ENCODE peak calls at places on chromosomes 2 and 18, in four cellular contexts. F, B, K and I are unnamed samples.

GRCh38 chr2:147294825-147295392 is 549.9 kb upstream of the ACVR2A start:
- DNase-seq in B (no peak), K (no peak), F (no peak), I (no peak)

GRCh38 chr2:134216152-134216829 is 37.6 kb upstream of the MGAT5 start:
- DNase-seq in F (no peak), B (no peak), K (no peak), I (no peak)

GRCh38 chr2:73084971-73085370 is 13.5 kb upstream of the SFXN5 start:
- DNase-seq in K (no peak), F (no peak), B (no peak), I (no peak)

GRCh38 chr2:44392338-44392943 is 30.7 kb downstream of the CAMKMT start:
- DNase-seq in K (peak; percentile 58), F (peak; percentile 24), B (peak; percentile 51), I (peak; percentile 32)

GRCh38 chr2:28155627-28156026 is 237.0 kb upstream of the FOSL2 start:
- DNase-seq in B (no peak), F (no peak), K (peak; percentile 62), I (no peak)

GRCh38 chr2:128425216-128425615 is 106.5 kb upstream of the HS6ST1 start:
- DNase-seq in K (peak; percentile 14), B (no peak), F (no peak), I (no peak)

GRCh38 chr18:63320690-63321265 is 1.2 kb upstream of the BCL2 start:
- DNase-seq in B (peak; percentile 61), K (peak; percentile 46), F (peak; percentile 36), I (peak; percentile 36)

GRCh38 chr2:165790461-165790860 is 3.6 kb downstream of the GALNT3 start:
- DNase-seq in K (no peak), F (no peak), B (no peak), I (no peak)

GRCh38 chr18:23540867-23541266 is 37.6 kb downstream of the RMC1 start:
- DNase-seq in F (no peak), B (peak; percentile 86), K (no peak), I (no peak)

GRCh38 chr2:179751184-179751809 is 110.1 kb downstream of the ZNF385B start:
- DNase-seq in K (no peak), F (no peak), B (peak; percentile 54), I (peak; percentile 45)

GRCh38 chr2:206799083-206799482 is 33.7 kb downstream of the FASTKD2 start:
- DNase-seq in F (no peak), K (no peak), B (peak; percentile 62), I (no peak)

GRCh38 chr2:129765326-129766158 is 213.9 kb upstream of the RAB6C start:
- DNase-seq in K (no peak), B (no peak), F (no peak), I (no peak)

GRCh38 chr2:40564174-40564573 is 112.3 kb upstream of the SLC8A1 start:
- DNase-seq in K (no peak), F (no peak), B (no peak), I (no peak)

GRCh38 chr2:74816540-74817331 is 17.2 kb upstream of the HK2 start:
- DNase-seq in F (no peak), K (no peak), B (no peak), I (no peak)

GRCh38 chr2:3627500-3628100 is 30.4 kb upstream of the ALLC start:
- DNase-seq in K (no peak), F (no peak), B (no peak), I (no peak)

GRCh38 chr18:59566507-59566906 is 130.7 kb downstream of the CCBE1 start:
- DNase-seq in B (peak; percentile 94), F (no peak), K (no peak), I (no peak)

GRCh38 chr18:7921938-7922587 is 354.9 kb downstream of the PTPRM start:
- DNase-seq in B (peak; percentile 84), K (no peak), F (no peak), I (peak; percentile 79)

GRCh38 chr2:98350411-98350810 is 4.2 kb downstream of the CNGA3 start:
- DNase-seq in B (no peak), F (no peak), K (no peak), I (no peak)

GRCh38 chr2:113981404-113982134 is 91.7 kb downstream of the ACTR3 start:
- DNase-seq in B (peak; percentile 54), F (no peak), K (no peak), I (peak; percentile 55)

GRCh38 chr2:162022290-162022945 is 51.6 kb downstream of the DPP4 start:
- DNase-seq in B (peak; percentile 34), K (no peak), F (no peak), I (peak; percentile 35)

GRCh38 chr2:217943379-217944321 is 59.1 kb downstream of the TNS1 start:
- DNase-seq in B (peak; percentile 76), F (peak; percentile 80), K (peak; percentile 90), I (peak; percentile 48)

GRCh38 chr2:127155901-127156300 is 48.9 kb upstream of the BIN1 start:
- DNase-seq in F (peak; percentile 50), B (peak; percentile 78), K (no peak), I (peak; percentile 43)

GRCh38 chr2:133739039-133739438 is 170.8 kb upstream of the NCKAP5 start:
- DNase-seq in K (no peak), F (no peak), B (no peak), I (no peak)

GRCh38 chr2:133705287-133705686 is 137.0 kb upstream of the NCKAP5 start:
- DNase-seq in F (no peak), B (no peak), K (no peak), I (no peak)

GRCh38 chr2:18630101-18630500 is 40.7 kb upstream of the NT5C1B start:
- DNase-seq in B (peak; percentile 63), F (no peak), K (no peak), I (peak; percentile 28)

GRCh38 chr2:146412625-146413024 is 1432.2 kb upstream of the ACVR2A start:
- DNase-seq in B (no peak), K (no peak), F (no peak), I (no peak)

GRCh38 chr2:205640713-205641112 is 41.6 kb upstream of the NRP2 start:
- DNase-seq in F (no peak), B (no peak), K (no peak), I (no peak)

GRCh38 chr18:23982154-23983071 is 32.1 kb upstream of the TTC39C start:
- DNase-seq in K (peak; percentile 74), B (peak; percentile 81), F (peak; percentile 76), I (peak; percentile 81)

GRCh38 chr18:60019463-60019840 is 119.7 kb downstream of the PMAIP1 start:
- DNase-seq in B (peak; percentile 51), F (no peak), K (no peak), I (peak; percentile 88)

GRCh38 chr18:50374170-50374752 is 585 bp upstream of the SKA1 start:
- DNase-seq in B (no peak), K (no peak), F (no peak), I (no peak)

GRCh38 chr2:129732630-129733026 is 246.8 kb upstream of the RAB6C start:
- DNase-seq in K (no peak), F (no peak), B (no peak), I (no peak)

GRCh38 chr2:200180943-200181342 is 125.5 kb upstream of the SPATS2L start:
- DNase-seq in K (no peak), F (no peak), B (no peak), I (no peak)

GRCh38 chr2:200181732-200182131 is 124.8 kb upstream of the SPATS2L start:
- DNase-seq in K (no peak), F (no peak), B (no peak), I (no peak)

GRCh38 chr2:200185575-200186103 is 120.9 kb upstream of the SPATS2L start:
- DNase-seq in B (no peak), K (no peak), F (no peak), I (no peak)

GRCh38 chr2:200188851-200189250 is 117.6 kb upstream of the SPATS2L start:
- DNase-seq in K (no peak), F (no peak), B (no peak), I (no peak)

GRCh38 chr2:200184748-200185574 is 121.5 kb upstream of the SPATS2L start:
- DNase-seq in B (no peak), K (no peak), F (no peak), I (no peak)
- H3K4me3 ChIP-seq in B (no peak overlapping the region), K (no peak overlapping the region), F (no peak overlapping the region), I (no peak overlapping the region)

GRCh38 chr2:178072000-178072382 is 586 bp downstream of the PDE11A start:
- DNase-seq in F (no peak), B (no peak), K (no peak), I (no peak)

GRCh38 chr2:178075006-178075326 is 2.4 kb upstream of the PDE11A start:
- DNase-seq in K (no peak), F (no peak), B (no peak), I (no peak)

GRCh38 chr2:178074123-178075005 is 1.8 kb upstream of the PDE11A start:
- DNase-seq in K (no peak), B (peak; percentile 3), F (no peak), I (peak; percentile 6)

GRCh38 chr2:178070824-178071223 is 1.8 kb downstream of the PDE11A start:
- DNase-seq in F (no peak), K (no peak), B (peak; percentile 3), I (no peak)

GRCh38 chr2:178072383-178073301 is at the start of gene PDE11A:
- DNase-seq in K (peak; percentile 92), F (peak; percentile 80), B (peak; percentile 70), I (peak; percentile 73)
- H3K4me3 ChIP-seq in K (peak within 1 kb of the TSS; percentile 65), F (peak within 1 kb of the TSS; percentile 65), B (peak within 1 kb of the TSS; percentile 40), I (peak within 1 kb of the TSS; percentile 45)

GRCh38 chr2:148888003-148888501 is 13.0 kb downstream of the KIF5C start:
- DNase-seq in K (no peak), B (no peak), F (no peak), I (no peak)
- H3K4me3 ChIP-seq in K (no peak overlapping the region), B (peak overlapping the region; percentile 31), F (peak overlapping the region; percentile 57), I (peak overlapping the region; percentile 29)

GRCh38 chr18:9642799-9643445 is 28.6 kb upstream of the PPP4R1 start:
- DNase-seq in K (no peak), F (no peak), B (peak; percentile 29), I (peak; percentile 64)
- H3K4me3 ChIP-seq in K (no peak overlapping the region), F (no peak overlapping the region), B (no peak overlapping the region), I (no peak overlapping the region)

DNA sequence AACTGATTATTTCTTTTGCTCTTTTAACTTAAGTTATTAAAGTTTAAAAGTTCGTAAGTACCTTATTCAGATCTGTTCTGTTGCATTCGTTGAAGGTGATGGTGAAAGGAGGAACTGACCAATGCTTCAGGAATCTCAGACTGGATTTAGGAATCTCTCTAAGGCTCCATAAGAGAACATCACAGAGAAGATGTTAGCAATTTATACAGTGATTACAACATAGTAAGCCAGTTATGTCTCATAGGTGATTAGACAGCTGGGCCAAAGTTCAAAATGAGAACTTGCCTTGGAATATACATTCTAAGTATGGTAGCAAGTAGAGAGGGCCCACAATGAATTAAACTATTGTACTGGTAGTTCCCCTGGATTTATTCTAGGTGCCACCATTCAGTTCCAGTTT is 3.2 kb downstream of the MARS2 start:
- DNase-seq in B (peak; percentile 74), K (no peak), F (no peak), I (peak; percentile 37)
- H3K4me3 ChIP-seq in B (peak overlapping the region; percentile 76), K (no peak overlapping the region), F (peak overlapping the region; percentile 97), I (no peak overlapping the region)